ENCODE peak calls at places on chromosomes 4 and X, in five cellular contexts. V is GM23248, K is H1, Z is adipocyte, P is K562. L is an unnamed sample.
A peak's percentile ranks its signal among the peaks of the same experiment; 100 is the strongest.

GRCh38 chrX:29065477-29065876 is 478.2 kb downstream of the IL1RAPL1 start:
- DNase-seq in V (no peak), P (no peak), K (no peak), Z (no peak), L (no peak)

GRCh38 chr4:78534286-78534955 is 17.1 kb upstream of the ANXA3 start:
- DNase-seq in Z (no peak), K (no peak), V (peak; percentile 44), P (no peak), L (no peak)

GRCh38 chr4:111770514-111770913 is 374.7 kb upstream of the FAM241A start:
- DNase-seq in Z (no peak), K (no peak), P (no peak), V (no peak), L (no peak)

GRCh38 chr4:1489639-1489995 is 83.4 kb upstream of the NKX1-1 start:
- DNase-seq in K (no peak), Z (no peak), P (no peak), V (no peak), L (no peak)

GRCh38 chr4:186854256-186854655 is 130.6 kb upstream of the FAT1 start:
- DNase-seq in V (no peak), P (no peak), Z (no peak), K (no peak), L (no peak)

GRCh38 chr4:4969298-4969697 is 50.0 kb downstream of the CYTL1 start:
- DNase-seq in K (no peak), V (peak; percentile 93), P (peak; percentile 25), Z (no peak), L (no peak)

GRCh38 chr4:177519481-177520270 is 77.4 kb upstream of the AGA start:
- DNase-seq in Z (peak; percentile 51), K (no peak), P (no peak), V (peak; percentile 5), L (no peak)

GRCh38 chrX:884091-884490 is 253.5 kb downstream of the SHOX start:
- DNase-seq in Z (no peak), V (no peak), P (no peak), K (no peak), L (no peak)

GRCh38 chr4:69039071-69039470 is 57.2 kb upstream of the UGT2B7 start:
- DNase-seq in P (no peak), Z (no peak), V (no peak), K (no peak), L (no peak)

GRCh38 chrX:119503484-119503861 is 35.2 kb downstream of the SLC25A5 start:
- DNase-seq in K (no peak), V (peak; percentile 90), Z (peak; percentile 80), P (no peak), L (no peak)

GRCh38 chr4:156575430-156576073 is 396.0 kb downstream of the PDGFC start:
- DNase-seq in Z (peak; percentile 9), V (peak; percentile 38), P (no peak), K (no peak), L (peak; percentile 52)

GRCh38 chr4:1233641-1234277 is 15.2 kb downstream of the CTBP1 start:
- DNase-seq in K (no peak), V (peak; percentile 23), P (no peak), Z (peak; percentile 69), L (no peak)

GRCh38 chr4:97978791-97979488 is 164.3 kb downstream of the STPG2 start:
- DNase-seq in V (no peak), P (no peak), K (no peak), Z (no peak), L (no peak)

GRCh38 chr4:113404846-113405245 is 355.4 kb downstream of the ANK2 start:
- DNase-seq in P (no peak), V (no peak), Z (no peak), K (no peak), L (no peak)

GRCh38 chr4:181819951-181820350 is 423.3 kb upstream of the TENM3 start:
- DNase-seq in V (no peak), P (no peak), K (no peak), Z (no peak), L (no peak)

GRCh38 chr4:113405874-113406722 is 355.4 kb downstream of the CAMK2D start:
- DNase-seq in K (no peak), V (no peak), Z (no peak), P (no peak), L (no peak)

GRCh38 chr4:19177616-19178015 is 1074.1 kb upstream of the SLIT2 start:
- DNase-seq in V (no peak), P (no peak), K (no peak), Z (no peak), L (no peak)

GRCh38 chrX:78725257-78725656 is 22.3 kb upstream of the LPAR4 start:
- DNase-seq in V (no peak), Z (no peak), K (no peak), P (no peak), L (no peak)

GRCh38 chr4:159015862-159016261 is 87.0 kb upstream of the RAPGEF2 start:
- DNase-seq in Z (peak; percentile 19), P (no peak), V (peak; percentile 76), K (no peak), L (no peak)

GRCh38 chr4:187908079-187908501 is 87.5 kb upstream of the ZFP42 start:
- DNase-seq in Z (peak; percentile 80), K (no peak), V (peak; percentile 20), P (no peak), L (no peak)

GRCh38 chr4:105923507-105924238 is 28.4 kb downstream of the NPNT start:
- DNase-seq in P (no peak), K (no peak), V (peak; percentile 16), Z (no peak), L (no peak)

GRCh38 chrX:69158166-69159040 is 6.8 kb downstream of the PJA1 start:
- DNase-seq in V (peak; percentile 72), K (no peak), P (peak; percentile 29), Z (peak; percentile 40), L (peak; percentile 49)

GRCh38 chr4:173504181-173504503 is 25.9 kb downstream of the HAND2 start:
- DNase-seq in Z (no peak), P (no peak), K (no peak), V (no peak), L (no peak)

GRCh38 chr4:173508386-173509002 is 21.5 kb downstream of the HAND2 start:
- DNase-seq in K (no peak), V (peak; percentile 50), P (no peak), Z (no peak), L (no peak)

GRCh38 chr4:173507471-173508385 is 22.3 kb downstream of the HAND2 start:
- DNase-seq in P (no peak), V (no peak), K (no peak), Z (no peak), L (no peak)

GRCh38 chr4:173506780-173507211 is 23.2 kb downstream of the HAND2 start:
- DNase-seq in V (no peak), K (no peak), P (no peak), Z (no peak), L (peak; percentile 43)

DNA sequence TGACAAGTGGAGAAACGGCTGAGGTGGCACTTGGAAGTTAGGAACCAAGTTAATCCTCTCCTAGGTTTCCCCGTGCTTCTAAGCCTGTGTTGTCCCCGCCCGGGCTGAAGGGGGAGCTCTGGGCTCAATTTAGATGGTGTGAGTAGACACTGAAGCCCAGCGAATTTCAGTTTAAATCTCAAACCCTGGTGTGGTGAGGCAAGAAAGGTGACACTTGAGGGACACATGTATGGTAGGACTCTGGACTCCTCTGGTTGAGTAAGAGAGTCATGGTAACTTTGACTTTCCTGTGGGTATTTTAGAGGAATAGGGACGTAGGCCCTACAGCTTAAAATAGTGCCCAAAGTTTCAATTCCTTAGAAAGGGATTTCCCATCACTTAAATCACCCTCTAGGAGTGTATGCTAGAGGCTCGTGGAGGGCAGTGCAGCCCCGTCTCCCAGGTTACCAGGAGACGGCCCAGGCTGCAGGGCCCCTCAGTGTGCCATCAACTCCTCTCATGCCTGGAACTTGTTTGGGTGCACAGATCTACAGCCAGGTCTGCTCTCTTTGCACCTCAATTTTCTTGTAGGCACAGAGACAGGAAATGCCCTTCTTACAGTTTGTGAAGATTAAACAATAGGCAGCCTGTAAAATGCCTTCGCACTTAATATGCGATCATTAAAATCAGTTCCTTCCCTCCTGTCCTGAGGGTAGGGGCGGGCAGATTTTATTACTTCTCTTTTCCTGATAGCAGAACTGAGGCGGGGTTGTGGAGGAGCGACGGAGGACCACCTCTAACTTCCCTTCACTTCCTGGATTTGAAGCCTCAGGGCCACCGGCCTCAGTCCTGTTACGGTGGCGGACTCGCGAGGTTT is 23.9 kb downstream of the HAND2 start:
- DNase-seq in K (no peak), P (peak; percentile 78), V (peak; percentile 77), Z (peak; percentile 77), L (peak; percentile 77)
- H3K9ac ChIP-seq in K (no peak overlapping the region), P (no peak overlapping the region), V (no peak overlapping the region), Z (peak overlapping the region; percentile 19), L (no peak overlapping the region)

GRCh38 chr4:52110171-52110570 is 59.1 kb downstream of the SPATA18 start:
- DNase-seq in K (no peak), Z (no peak), P (no peak), V (peak; percentile 35), L (no peak)
- H3K9ac ChIP-seq in K (no peak overlapping the region), Z (no peak overlapping the region), P (no peak overlapping the region), V (no peak overlapping the region), L (no peak overlapping the region)

DNA sequence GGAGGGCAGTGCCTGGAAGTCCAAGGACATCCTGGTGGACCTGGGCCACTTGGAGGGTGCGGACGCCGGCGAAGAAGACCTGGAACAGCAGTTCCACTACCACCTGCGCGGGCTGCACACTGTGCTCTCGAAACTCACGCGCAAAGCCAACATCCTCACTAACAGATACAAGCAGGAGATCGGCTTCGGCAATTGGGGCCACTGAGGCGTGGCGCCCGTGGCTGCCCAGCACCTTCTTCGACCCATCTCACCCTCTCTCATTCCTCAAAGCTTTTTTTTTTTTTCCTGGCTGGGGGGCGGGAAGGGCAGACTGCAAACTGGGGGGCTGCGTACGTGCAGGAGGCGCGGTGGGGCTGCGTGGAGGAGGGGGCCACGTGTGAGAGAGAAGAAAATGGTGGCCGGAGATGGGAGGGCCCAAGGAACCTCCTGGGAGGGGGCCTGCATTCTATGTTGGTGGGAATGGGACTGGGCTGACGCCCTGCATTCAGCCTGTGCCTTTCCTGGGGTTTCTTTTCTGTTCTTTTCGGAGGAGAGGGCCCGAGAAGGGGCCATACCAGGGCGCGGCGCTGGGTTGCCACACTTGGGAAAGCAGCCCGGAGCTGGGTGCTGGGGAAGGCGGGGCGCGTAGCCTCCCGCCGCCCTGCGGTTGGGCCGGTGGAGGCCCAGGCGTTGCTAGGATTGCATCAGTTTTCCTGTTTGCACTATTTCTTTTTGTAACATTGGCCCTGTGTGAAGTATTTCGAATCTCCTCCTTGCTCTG is 4.2 kb downstream of the MID1IP1 start:
- DNase-seq in K (no peak), Z (peak; percentile 90), V (peak; percentile 89), P (peak; percentile 51), L (peak; percentile 29)
- H3K9ac ChIP-seq in K (peak overlapping the region; percentile 79), Z (peak overlapping the region; percentile 98), V (peak overlapping the region; percentile 97), P (peak overlapping the region; percentile 95), L (peak overlapping the region; percentile 97)

DNA sequence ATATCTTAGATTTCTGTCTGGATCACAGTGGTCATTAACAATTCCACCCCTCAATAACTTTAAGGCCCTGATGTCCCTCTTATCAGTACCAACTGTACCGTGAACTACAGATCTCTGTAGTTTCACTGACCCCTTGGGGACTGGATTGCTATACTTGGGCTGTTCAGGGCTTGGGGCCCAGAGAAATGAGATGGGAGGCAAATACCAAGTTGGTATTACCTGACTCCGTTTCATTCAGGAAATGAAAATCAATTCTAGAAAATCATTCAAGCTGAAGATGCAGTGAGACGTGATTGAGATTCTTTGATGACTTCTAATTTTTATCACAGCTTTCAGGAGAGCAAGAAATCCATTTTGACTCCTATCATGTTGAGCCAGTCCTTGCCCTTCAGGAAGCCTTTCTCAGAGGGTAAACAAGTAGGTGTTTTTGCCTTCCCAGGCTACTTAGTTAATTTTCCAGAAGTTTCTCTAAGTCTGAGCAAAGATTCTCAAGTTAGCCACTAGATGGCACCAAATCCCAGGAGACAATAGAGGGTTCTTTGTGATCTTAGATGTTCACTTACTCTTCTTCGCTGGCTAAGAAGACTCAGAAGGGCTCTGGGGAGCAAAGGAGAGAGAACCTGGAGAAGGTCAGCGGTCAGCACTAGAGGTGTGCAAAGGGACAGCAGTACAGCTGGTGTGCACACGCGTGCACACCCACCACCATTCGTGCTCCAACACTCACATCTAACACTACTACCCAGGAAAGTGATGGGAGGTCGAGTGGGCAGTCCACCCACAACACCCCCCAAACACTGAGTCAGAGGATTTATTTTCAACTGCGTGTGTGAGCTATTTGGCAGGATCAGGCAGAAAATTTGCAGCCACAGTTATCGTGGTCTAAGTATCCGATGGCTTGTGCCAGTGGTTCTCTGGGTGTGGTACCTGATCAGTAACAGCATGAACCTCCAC is 7.4 kb downstream of the HNRNPH2 start:
- DNase-seq in K (no peak), P (peak; percentile 56), Z (peak; percentile 85), V (peak; percentile 66), L (peak; percentile 31)
- H3K9ac ChIP-seq in K (no peak overlapping the region), P (no peak overlapping the region), Z (peak overlapping the region; percentile 25), V (peak overlapping the region; percentile 18), L (no peak overlapping the region)